ENCODE peak calls at places on chromosome 19, in eight cellular contexts. W, Z, A, D, H, V, N and E are unnamed samples.

GRCh38 chr19:45103200-45103624 is 10.2 kb downstream of the PPP1R37 start:
- DNase-seq in W (no peak), Z (peak), A (no peak), D (no peak), H (no peak), V (no peak), N (no peak), E (no peak)

GRCh38 chr19:51142119-51142518 is at the start of gene SIGLEC7:
- DNase-seq in W (no peak), Z (no peak), A (no peak), D (no peak), H (no peak), V (peak), N (no peak), E (no peak)

GRCh38 chr19:29858000-29858596 is 46.3 kb downstream of the CCNE1 start:
- DNase-seq in W (no peak), Z (no peak), A (no peak), D (no peak), H (no peak), V (peak), N (no peak), E (no peak)

GRCh38 chr19:53879145-53880037 is 2.6 kb upstream of the PRKCG start:
- DNase-seq in W (peak), Z (peak), A (peak), D (peak), H (peak), V (peak), N (peak), E (peak)

GRCh38 chr19:38359242-38360021 is 14.9 kb upstream of the PSMD8 start:
- DNase-seq in W (no peak), Z (no peak), A (no peak), D (no peak), H (no peak), V (no peak), N (no peak), E (peak)

GRCh38 chr19:7658219-7658686 is 10.6 kb upstream of the RETN start:
- DNase-seq in W (no peak), Z (no peak), A (no peak), D (peak), H (no peak), V (peak), N (no peak), E (no peak)

GRCh38 chr19:44548736-44549135 is 19.3 kb upstream of the CEACAM20 start:
- DNase-seq in W (no peak), Z (no peak), A (no peak), D (no peak), H (no peak), V (no peak), N (no peak), E (no peak)

GRCh38 chr19:49301165-49301865 is 23.7 kb downstream of the SLC6A16 start:
- DNase-seq in W (peak), Z (peak), A (no peak), D (peak), H (peak), V (peak), N (peak), E (peak)

GRCh38 chr19:2289714-2290435 is 7.9 kb upstream of the PEAK3 start:
- DNase-seq in W (no peak), Z (no peak), A (no peak), D (peak), H (no peak), V (peak), N (no peak), E (peak)

GRCh38 chr19:29119582-29119981 is 93.4 kb downstream of the UQCRFS1 start:
- DNase-seq in W (no peak), Z (no peak), A (no peak), D (no peak), H (no peak), V (no peak), N (no peak), E (no peak)

GRCh38 chr19:28242317-28242927 is 970.5 kb downstream of the UQCRFS1 start:
- DNase-seq in W (no peak), Z (no peak), A (peak), D (no peak), H (no peak), V (peak), N (no peak), E (no peak)

GRCh38 chr19:35318679-35319448 is 10.1 kb upstream of the CD22 start:
- DNase-seq in W (no peak), Z (no peak), A (peak), D (no peak), H (no peak), V (peak), N (no peak), E (peak)

GRCh38 chr19:32691291-32691951 is at the start of gene NUDT19:
- DNase-seq in W (peak), Z (peak), A (peak), D (peak), H (peak), V (peak), N (peak), E (peak)

GRCh38 chr19:18408053-18408476 is 10.6 kb upstream of the LRRC25 start:
- DNase-seq in W (no peak), Z (no peak), A (no peak), D (no peak), H (no peak), V (peak), N (peak), E (peak)

GRCh38 chr19:45613926-45614725 is 12.1 kb upstream of the GPR4 start:
- DNase-seq in W (no peak), Z (no peak), A (peak), D (no peak), H (no peak), V (peak), N (peak), E (no peak)

GRCh38 chr19:4374451-4375163 is 25.7 kb downstream of the SH3GL1 start:
- DNase-seq in W (peak), Z (no peak), A (peak), D (no peak), H (no peak), V (peak), N (no peak), E (peak)

GRCh38 chr19:43700368-43701015 is 15.4 kb upstream of the IRGC start:
- DNase-seq in W (peak), Z (no peak), A (peak), D (no peak), H (no peak), V (peak), N (no peak), E (no peak)

GRCh38 chr19:13621413-13621812 is 115.1 kb upstream of the CACNA1A start:
- DNase-seq in W (no peak), Z (peak), A (peak), D (no peak), H (no peak), V (no peak), N (peak), E (peak)

GRCh38 chr19:1357695-1358094 is 26.0 kb upstream of the NDUFS7 start:
- DNase-seq in W (no peak), Z (no peak), A (no peak), D (no peak), H (no peak), V (no peak), N (no peak), E (no peak)

GRCh38 chr19:42197375-42197817 is 20.1 kb downstream of the DEDD2 start:
- DNase-seq in W (no peak), Z (no peak), A (no peak), D (no peak), H (no peak), V (no peak), N (no peak), E (peak)

GRCh38 chr19:5891938-5892771 is 11.4 kb downstream of the NDUFA11 start:
- DNase-seq in W (no peak), Z (no peak), A (no peak), D (no peak), H (no peak), V (peak), N (no peak), E (no peak)

GRCh38 chr19:21092107-21092506 is 10.1 kb downstream of the ZNF714 start:
- DNase-seq in W (no peak), Z (no peak), A (no peak), D (no peak), H (no peak), V (no peak), N (no peak), E (no peak)

GRCh38 chr19:18488403-18488723 is 33.5 kb downstream of the ELL start:
- DNase-seq in W (no peak), Z (no peak), A (no peak), D (no peak), H (no peak), V (no peak), N (no peak), E (no peak)

GRCh38 chr19:5624154-5624663 is 1.3 kb downstream of the SAFB start:
- DNase-seq in W (peak), Z (no peak), A (no peak), D (no peak), H (no peak), V (peak), N (no peak), E (no peak)

GRCh38 chr19:48338802-48339660 is 13.7 kb downstream of the EMP3 start:
- DNase-seq in W (no peak), Z (no peak), A (no peak), D (no peak), H (no peak), V (no peak), N (no peak), E (no peak)

GRCh38 chr19:35297922-35298321 is 6.0 kb downstream of the MAG start:
- DNase-seq in W (no peak), Z (no peak), A (no peak), D (no peak), H (no peak), V (no peak), N (no peak), E (no peak)

GRCh38 chr19:29263305-29264080 is 50.5 kb upstream of the UQCRFS1 start:
- DNase-seq in W (peak), Z (peak), A (no peak), D (no peak), H (no peak), V (peak), N (peak), E (no peak)

GRCh38 chr19:3544742-3545668 is 6.0 kb downstream of the TEKTIP1 start:
- DNase-seq in W (peak), Z (peak), A (no peak), D (peak), H (peak), V (peak), N (peak), E (peak)

GRCh38 chr19:53958168-53958571 is 4.6 kb upstream of the CACNG8 start:
- DNase-seq in W (no peak), Z (no peak), A (no peak), D (no peak), H (no peak), V (no peak), N (no peak), E (no peak)

GRCh38 chr19:1825909-1826556 is 14.0 kb upstream of the ATP8B3 start:
- DNase-seq in W (peak), Z (peak), A (no peak), D (peak), H (peak), V (peak), N (peak), E (no peak)

GRCh38 chr19:39372047-39372802 is 18.7 kb downstream of the PAF1 start:
- DNase-seq in W (peak), Z (no peak), A (peak), D (no peak), H (no peak), V (peak), N (no peak), E (peak)

GRCh38 chr19:48591021-48591420 is 15.5 kb upstream of the SPACA4 start:
- DNase-seq in W (no peak), Z (no peak), A (no peak), D (no peak), H (no peak), V (no peak), N (no peak), E (no peak)

GRCh38 chr19:36152061-36152885 is at the start of gene COX7A1:
- DNase-seq in W (peak), Z (no peak), A (no peak), D (no peak), H (no peak), V (peak), N (no peak), E (peak)

GRCh38 chr19:58562126-58563033 is 4.0 kb upstream of the UBE2M start:
- DNase-seq in W (no peak), Z (no peak), A (no peak), D (no peak), H (no peak), V (no peak), N (no peak), E (peak)

GRCh38 chr19:1968279-1969175 is 27.6 kb downstream of the CSNK1G2 start:
- DNase-seq in W (no peak), Z (no peak), A (no peak), D (no peak), H (no peak), V (no peak), N (no peak), E (peak)

GRCh38 chr19:3224346-3225325 is at the start of gene CELF5:
- DNase-seq in W (no peak), Z (peak), A (no peak), D (peak), H (peak), V (peak), N (no peak), E (no peak)